ENCODE peak calls at places on chromosome 7, in seven cellular contexts. A, G, Y, R, J, M and T are unnamed samples.

GRCh38 chr7:55895021-55895420 is 7.8 kb downstream of the ZNF713 start:
- DNase-seq in Y (no peak), R (no peak), A (no peak), J (no peak), G (no peak), M (no peak), T (no peak)

GRCh38 chr7:108109216-108109908 is 20.8 kb downstream of the LAMB4 start:
- DNase-seq in R (no peak), M (no peak), A (peak), G (peak), J (no peak), Y (peak), T (peak)

GRCh38 chr7:12570529-12571461 is at the start of gene SCIN:
- DNase-seq in G (peak), A (peak), R (peak), J (no peak), M (peak), Y (peak), T (peak)

GRCh38 chr7:95478139-95479037 is 7.4 kb upstream of the ASB4 start:
- DNase-seq in Y (no peak), M (peak), A (no peak), R (no peak), G (peak), J (no peak), T (peak)

GRCh38 chr7:17103170-17103569 is 195.3 kb upstream of the AHR start:
- DNase-seq in A (no peak), J (no peak), Y (no peak), G (no peak), R (no peak), M (no peak), T (no peak)

GRCh38 chr7:76997381-76998262 is 34.5 kb downstream of the SPDYE17 start:
- DNase-seq in G (no peak), A (peak), J (no peak), M (no peak), Y (no peak), R (no peak), T (no peak)

GRCh38 chr7:141053626-141054025 is 20.2 kb upstream of the TMEM178B start:
- DNase-seq in A (no peak), Y (no peak), M (peak), J (peak), R (peak), G (no peak), T (no peak)

GRCh38 chr7:141522657-141523342 is 28.4 kb upstream of the AGK start:
- DNase-seq in M (no peak), R (no peak), A (no peak), Y (no peak), J (no peak), G (no peak), T (no peak)

GRCh38 chr7:65216469-65216868 is 157.2 kb upstream of the ZNF92 start:
- DNase-seq in R (peak), M (peak), A (peak), G (peak), J (peak), Y (peak), T (peak)

GRCh38 chr7:1188720-1189294 is 28.8 kb upstream of the ZFAND2A start:
- DNase-seq in R (no peak), G (no peak), Y (no peak), J (no peak), M (no peak), A (no peak), T (no peak)

GRCh38 chr7:27911920-27912319 is 172.0 kb downstream of the TAX1BP1 start:
- DNase-seq in G (no peak), M (no peak), R (no peak), J (no peak), A (no peak), Y (no peak), T (no peak)

GRCh38 chr7:86201767-86202166 is 441.9 kb upstream of the GRM3 start:
- DNase-seq in R (no peak), M (no peak), J (no peak), A (no peak), Y (no peak), G (no peak), T (no peak)

GRCh38 chr7:111855842-111856227 is 293.5 kb upstream of the IMMP2L start:
- DNase-seq in J (no peak), Y (no peak), R (no peak), A (no peak), M (peak), G (no peak), T (peak)

GRCh38 chr7:50304911-50305621 is 550 bp downstream of the IKZF1 start:
- DNase-seq in J (peak), G (no peak), A (no peak), R (no peak), M (no peak), Y (peak), T (no peak)

GRCh38 chr7:27148031-27148775 is 629 bp upstream of the HOXA6 start:
- DNase-seq in A (no peak), M (no peak), R (no peak), G (peak), Y (no peak), J (peak), T (peak)

GRCh38 chr7:5296627-5297226 is 14.0 kb downstream of the SLC29A4 start:
- DNase-seq in Y (peak), R (peak), M (no peak), G (no peak), J (peak), A (no peak), T (peak)

GRCh38 chr7:121328508-121329459 is at the start of gene WNT16:
- DNase-seq in R (no peak), G (no peak), J (no peak), M (peak), A (no peak), Y (peak), T (peak)

GRCh38 chr7:87747681-87748080 is 119.5 kb downstream of the RUNDC3B start:
- DNase-seq in Y (no peak), R (no peak), A (no peak), G (no peak), M (no peak), J (no peak), T (no peak)

GRCh38 chr7:150357277-150357676 is 11.3 kb upstream of the REPIN1 start:
- DNase-seq in Y (peak), R (peak), G (no peak), A (no peak), M (no peak), J (peak), T (no peak)

GRCh38 chr7:155860840-155861479 is 48.7 kb upstream of the SHH start:
- DNase-seq in M (no peak), J (no peak), G (peak), A (no peak), R (no peak), Y (no peak), T (no peak)

GRCh38 chr7:45451636-45452035 is 122.5 kb upstream of the ADCY1 start:
- DNase-seq in M (peak), G (no peak), Y (no peak), J (no peak), A (no peak), R (no peak), T (no peak)

GRCh38 chr7:36723951-36724664 is at the start of gene AOAH:
- DNase-seq in J (peak), Y (peak), G (no peak), M (no peak), A (no peak), R (peak), T (no peak)

GRCh38 chr7:157981778-157982177 is 605.8 kb downstream of the PTPRN2 start:
- DNase-seq in R (no peak), A (no peak), J (no peak), G (no peak), Y (no peak), M (no peak), T (no peak)

GRCh38 chr7:94001396-94001795 is 2.8 kb downstream of the BET1 start:
- DNase-seq in J (no peak), Y (no peak), M (peak), A (no peak), R (no peak), G (no peak), T (no peak)

GRCh38 chr7:108598153-108598552 is 28.5 kb downstream of the DNAJB9 start:
- DNase-seq in A (no peak), Y (no peak), J (no peak), M (no peak), G (no peak), R (no peak), T (no peak)

GRCh38 chr7:10973942-10974716 is 457 bp downstream of the PHF14 start:
- DNase-seq in Y (peak), A (peak), G (peak), M (peak), R (peak), J (no peak), T (peak)

GRCh38 chr7:106372595-106373318 is 88.0 kb upstream of the NAMPT start:
- DNase-seq in J (no peak), R (no peak), G (no peak), M (no peak), A (no peak), Y (no peak), T (no peak)

GRCh38 chr7:150988230-150989226 is 2.3 kb upstream of the NOS3 start:
- DNase-seq in Y (peak), G (no peak), J (peak), M (peak), R (peak), A (peak), T (peak)

GRCh38 chr7:27615420-27616185 is 47.1 kb downstream of the HIBADH start:
- DNase-seq in J (no peak), G (no peak), A (no peak), R (no peak), Y (no peak), M (peak), T (no peak)